ENCODE peak calls at places on chromosomes 11 and 22, in eight cellular contexts. P is fibroblast of lung, U is spleen, V is uterus, I is BE2C, B is ovary, L is sigmoid colon, Z is osteoblast. E is an unnamed sample.
A peak's percentile ranks its signal among the peaks of the same experiment; 100 is the strongest.

GRCh38 chr11:70138403-70138802 is 60.3 kb downstream of the ANO1 start:
- DNase-seq in P (no peak), U (no peak), V (no peak), I (no peak), B (no peak), L (no peak), Z (peak; percentile 17), E (no peak)

GRCh38 chr11:17386331-17387084 is 2.0 kb downstream of the KCNJ11 start:
- DNase-seq in P (peak; percentile 26), U (peak; percentile 78), V (peak; percentile 20), I (peak; percentile 54), B (no peak), L (no peak), Z (peak; percentile 96), E (no peak)

GRCh38 chr11:83437939-83438338 is 151.8 kb upstream of the CCDC90B start:
- DNase-seq in P (no peak), U (no peak), V (no peak), I (no peak), B (no peak), L (no peak), Z (no peak), E (no peak)

GRCh38 chr11:124760205-124760652 is 1.9 kb downstream of the ESAM start:
- DNase-seq in P (no peak), U (peak; percentile 90), V (no peak), I (no peak), B (no peak), L (no peak), Z (peak; percentile 82), E (peak; percentile 75)

GRCh38 chr22:46788426-46789168 is 26.1 kb downstream of the TBC1D22A start:
- DNase-seq in P (no peak), U (no peak), V (no peak), I (no peak), B (no peak), L (peak; percentile 52), Z (peak; percentile 45), E (no peak)

GRCh38 chr11:119795231-119795630 is 66.2 kb upstream of the NECTIN1 start:
- DNase-seq in P (peak; percentile 5), U (peak; percentile 50), V (no peak), I (no peak), B (no peak), L (no peak), Z (peak; percentile 97), E (peak; percentile 48)

GRCh38 chr22:35506259-35506570 is 34.4 kb upstream of the RASD2 start:
- DNase-seq in P (peak; percentile 10), U (no peak), V (no peak), I (no peak), B (no peak), L (no peak), Z (no peak), E (no peak)

GRCh38 chr11:117458275-117459120 is 130.8 kb downstream of the CEP164 start:
- DNase-seq in P (no peak), U (peak; percentile 68), V (no peak), I (no peak), B (no peak), L (no peak), Z (peak; percentile 66), E (no peak)

GRCh38 chr22:24592846-24593809 is at the start of gene LRRC75B:
- DNase-seq in P (peak; percentile 88), U (peak; percentile 87), V (peak; percentile 90), I (peak; percentile 94), B (peak; percentile 95), L (peak; percentile 97), Z (peak; percentile 100), E (peak; percentile 94)

GRCh38 chr22:20657963-20658362 is 116.0 kb upstream of the SERPIND1 start:
- DNase-seq in P (no peak), U (no peak), V (no peak), I (no peak), B (no peak), L (no peak), Z (no peak), E (no peak)

GRCh38 chr11:19199766-19200165 is 2.0 kb downstream of the CSRP3 start:
- DNase-seq in P (no peak), U (no peak), V (no peak), I (no peak), B (no peak), L (no peak), Z (no peak), E (no peak)

GRCh38 chr11:19196458-19196857 is 5.3 kb downstream of the CSRP3 start:
- DNase-seq in P (no peak), U (no peak), V (no peak), I (no peak), B (no peak), L (no peak), Z (no peak), E (no peak)

GRCh38 chr11:19199037-19199436 is 2.7 kb downstream of the CSRP3 start:
- DNase-seq in P (no peak), U (no peak), V (no peak), I (no peak), B (no peak), L (no peak), Z (no peak), E (no peak)

GRCh38 chr11:19201737-19202605 is at the start of gene CSRP3:
- DNase-seq in P (no peak), U (no peak), V (no peak), I (no peak), B (no peak), L (no peak), Z (no peak), E (no peak)

DNA sequence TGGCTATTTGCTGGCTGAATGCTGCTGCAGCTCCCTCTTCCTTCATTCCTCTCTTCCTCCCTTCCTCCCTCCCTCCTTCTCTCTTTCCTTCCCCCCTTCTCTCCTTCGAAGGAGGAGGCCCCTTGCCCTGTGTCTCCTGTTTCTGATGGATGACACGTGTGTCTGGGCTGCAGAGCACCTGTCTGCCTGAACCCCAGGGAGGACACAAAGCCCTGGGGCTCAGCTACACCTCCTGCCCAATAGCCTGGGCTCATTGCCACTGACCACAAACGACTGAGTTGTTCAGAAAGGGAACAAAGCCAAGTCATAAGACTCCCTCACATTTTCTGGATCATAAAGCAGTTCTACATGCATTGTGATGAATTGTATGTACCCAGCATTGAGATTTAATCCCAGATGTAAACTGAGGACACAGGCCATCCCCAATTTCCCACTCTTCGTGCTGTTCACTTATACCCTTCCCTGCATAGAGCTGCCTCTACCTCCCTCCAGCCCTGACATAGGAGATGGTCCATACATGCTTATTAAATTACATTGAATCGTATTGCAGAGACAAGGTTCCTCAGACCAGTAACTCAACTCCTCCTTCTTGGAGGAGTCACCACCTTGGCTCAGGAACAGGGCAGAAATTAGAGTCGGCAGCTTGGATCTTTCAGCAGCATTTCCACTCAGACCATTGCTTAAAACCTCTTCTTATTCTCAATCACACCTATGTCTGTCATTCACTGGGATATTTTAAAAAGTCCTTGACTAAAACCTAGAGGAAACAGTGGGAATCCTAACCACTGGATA is 1.2 kb downstream of the CSRP3 start:
- DNase-seq in P (peak; percentile 76), U (no peak), V (no peak), I (no peak), B (no peak), L (no peak), Z (peak; percentile 78), E (no peak)
- H3K27me3 ChIP-seq in P (peaks cover 8% of the 10 kb centered on the region), U (no peaks in the 10 kb centered on the region), V (no peaks in the 10 kb centered on the region), I (no peaks in the 10 kb centered on the region), B (no peaks in the 10 kb centered on the region), L (no peaks in the 10 kb centered on the region), Z (peaks cover 15% of the 10 kb centered on the region), E (no peaks in the 10 kb centered on the region)

GRCh38 chr11:134033696-134034491 is 35.0 kb upstream of the JAM3 start:
- DNase-seq in P (peak; percentile 80), U (peak; percentile 86), V (peak; percentile 91), I (peak; percentile 95), B (peak; percentile 82), L (peak; percentile 95), Z (peak; percentile 99), E (peak; percentile 81)
- H3K4me3 ChIP-seq in P (peak overlapping the region; percentile 6), U (no peak overlapping the region), V (peak overlapping the region; percentile 6), I (peak overlapping the region; percentile 52), B (no peak overlapping the region), L (peak overlapping the region; percentile 26), Z (peak overlapping the region; percentile 41), E (peak overlapping the region; percentile 21)

GRCh38 chr22:22709719-22710445 is 65.5 kb downstream of the GGTLC2 start:
- DNase-seq in P (no peak), U (no peak), V (no peak), I (peak; percentile 37), B (no peak), L (no peak), Z (no peak), E (no peak)
- TF ChIP-seq CTCF in P (peak; percentile 38), U (no peak), V (no peak), I (peak; percentile 33), B (no peak), L (no peak), Z (peak; percentile 25), E (no peak)

DNA sequence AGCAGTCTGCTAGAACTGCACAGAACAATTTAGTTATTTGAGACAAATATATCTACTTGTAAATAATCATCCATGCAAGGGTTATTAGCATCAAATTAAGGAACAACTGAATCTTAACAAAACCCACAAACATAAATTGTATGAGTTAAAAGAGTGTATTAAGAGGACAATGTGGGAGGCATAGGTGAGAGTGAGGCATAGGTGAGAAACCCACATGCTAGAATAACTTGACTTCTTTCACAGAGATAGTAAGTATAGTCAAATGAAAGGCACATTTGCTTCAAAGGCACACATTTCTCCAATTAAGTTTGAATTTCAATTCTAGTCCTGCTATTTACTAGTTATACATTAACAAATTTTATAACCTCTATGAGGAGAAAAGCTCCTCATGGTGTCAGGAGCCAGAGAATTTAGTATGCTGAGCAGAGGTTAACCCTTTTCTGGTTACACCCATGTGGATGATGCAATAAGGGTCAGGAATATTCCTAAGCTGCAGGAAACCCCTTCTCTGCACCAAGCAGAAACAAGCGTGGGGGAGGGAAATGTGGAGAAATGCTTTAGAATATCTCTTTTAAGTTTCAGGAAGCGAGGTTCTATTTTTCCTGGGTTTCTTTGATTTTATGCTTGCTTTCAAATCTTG is 264.2 kb downstream of the GRM5 start:
- DNase-seq in P (peak; percentile 13), U (no peak), V (no peak), I (no peak), B (no peak), L (no peak), Z (no peak), E (no peak)
- H3K27me3 ChIP-seq in P (no peaks in the 10 kb centered on the region), U (no peaks in the 10 kb centered on the region), V (no peaks in the 10 kb centered on the region), I (no peaks in the 10 kb centered on the region), B (no peaks in the 10 kb centered on the region), L (no peaks in the 10 kb centered on the region), Z (no peaks in the 10 kb centered on the region), E (no peaks in the 10 kb centered on the region)

E was measured in upper lobe of right lung.